ENCODE peak calls at places on chromosome X, in eight cellular contexts. T is WERI-Rb-1, U is fibroblast of villous mesenchyme, H is astrocyte, A is fibroblast of mammary gland, X is AG04450, J is astrocyte of the spinal cord, F is fibroblast of the aortic adventitia. V is an unnamed sample.

GRCh38 chrX:110442631-110443030 is 84.0 kb downstream of the RTL9 start:
- DNase-seq in X (no peak), H (peak), U (peak), J (peak), A (peak), F (peak), T (peak), V (peak)

GRCh38 chrX:38312436-38312835 is 14.9 kb downstream of the RPGR start:
- DNase-seq in F (peak), X (no peak), J (peak), U (peak), H (peak), A (peak), T (no peak), V (peak)

GRCh38 chrX:12949927-12950656 is 24.8 kb upstream of the TMSB4X start:
- DNase-seq in A (peak), U (peak), F (peak), J (peak), H (peak), X (peak), T (no peak), V (peak)

GRCh38 chrX:41922694-41923171 is 621 bp downstream of the CASK start:
- DNase-seq in T (peak), F (peak), U (peak), A (no peak), H (peak), X (no peak), J (no peak), V (peak)

GRCh38 chrX:12080265-12080664 is 58.0 kb upstream of the FRMPD4 start:
- DNase-seq in U (peak), F (peak), J (peak), A (peak), H (peak), X (peak), T (peak), V (peak)

GRCh38 chrX:137031517-137032377 is 2.0 kb downstream of the GPR101 start:
- DNase-seq in X (no peak), T (peak), H (peak), F (peak), A (peak), J (peak), U (peak), V (peak)

GRCh38 chrX:13780868-13781427 is 35.9 kb downstream of the GPM6B start:
- DNase-seq in X (no peak), H (no peak), U (no peak), A (no peak), J (no peak), F (no peak), T (no peak), V (no peak)

GRCh38 chrX:69104756-69105434 is 60.4 kb downstream of the PJA1 start:
- DNase-seq in A (no peak), U (no peak), T (no peak), F (no peak), H (no peak), X (no peak), J (no peak), V (no peak)

GRCh38 chrX:9091253-9091652 is 57.3 kb upstream of the FAM9B start:
- DNase-seq in X (no peak), J (no peak), U (no peak), H (no peak), A (no peak), T (no peak), F (no peak), V (no peak)

GRCh38 chrX:103831342-103831802 is 685 bp downstream of the RAB9B start:
- DNase-seq in X (no peak), J (peak), F (peak), T (no peak), A (no peak), U (no peak), H (no peak), V (peak)

GRCh38 chrX:64395568-64395929 is 297 bp upstream of the MTMR8 start:
- DNase-seq in X (no peak), H (no peak), U (no peak), F (no peak), A (no peak), J (no peak), T (no peak), V (no peak)

GRCh38 chrX:16137416-16138107 is 14.2 kb downstream of the GRPR start:
- DNase-seq in F (no peak), T (no peak), A (no peak), X (no peak), J (no peak), U (no peak), H (no peak), V (no peak)

GRCh38 chrX:134452591-134452990 is 7.4 kb upstream of the HPRT1 start:
- DNase-seq in U (no peak), X (no peak), A (no peak), H (no peak), T (no peak), J (no peak), F (no peak), V (no peak)

GRCh38 chrX:6852869-6853268 is 294.6 kb upstream of the STS start:
- DNase-seq in H (no peak), U (no peak), T (peak), A (no peak), J (no peak), F (no peak), X (no peak), V (no peak)

GRCh38 chrX:16665089-16665488 is 15.1 kb downstream of the S100G start:
- DNase-seq in H (peak), F (peak), T (no peak), X (no peak), J (peak), A (peak), U (peak), V (peak)

GRCh38 chrX:74536142-74537010 is 78.0 kb downstream of the RLIM start:
- DNase-seq in X (peak), U (peak), J (peak), H (peak), T (peak), F (peak), A (peak), V (peak)

GRCh38 chrX:41863343-41864203 is 59.8 kb downstream of the CASK start:
- DNase-seq in H (no peak), T (no peak), F (no peak), A (no peak), X (no peak), J (no peak), U (no peak), V (no peak)

GRCh38 chrX:16838202-16839066 is 31.7 kb downstream of the RBBP7 start:
- DNase-seq in J (peak), X (no peak), A (peak), F (peak), U (peak), H (peak), T (no peak), V (peak)

GRCh38 chrX:154827624-154828408 is 6.6 kb downstream of the SMIM9 start:
- DNase-seq in U (no peak), A (no peak), T (no peak), F (no peak), H (no peak), J (no peak), X (no peak), V (no peak)

GRCh38 chrX:17826609-17827496 is 34.2 kb downstream of the RAI2 start:
- DNase-seq in A (peak), T (no peak), J (peak), U (no peak), H (no peak), X (no peak), F (peak), V (no peak)

GRCh38 chrX:110743679-110744340 is 51.8 kb downstream of the CHRDL1 start:
- DNase-seq in A (peak), U (peak), H (no peak), J (no peak), T (no peak), X (no peak), F (peak), V (no peak)

GRCh38 chrX:122517781-122518180 is 666.3 kb upstream of the GRIA3 start:
- DNase-seq in F (no peak), H (peak), A (peak), X (no peak), T (no peak), J (peak), U (peak), V (no peak)

GRCh38 chrX:12497832-12498591 is 293.2 kb upstream of the PRPS2 start:
- DNase-seq in X (no peak), U (no peak), H (no peak), J (no peak), T (peak), F (no peak), A (no peak), V (no peak)

GRCh38 chrX:102845020-102845419 is 92.1 kb upstream of the RAB40AL start:
- DNase-seq in J (no peak), U (no peak), A (no peak), X (no peak), F (no peak), H (no peak), T (no peak), V (no peak)

GRCh38 chrX:11664211-11664888 is 1.4 kb downstream of the ARHGAP6 start:
- DNase-seq in F (no peak), H (peak), T (no peak), X (no peak), A (no peak), J (peak), U (peak), V (peak)

GRCh38 chrX:119758682-119759332 is 419 bp downstream of the SOWAHD start:
- DNase-seq in U (no peak), T (peak), H (no peak), A (no peak), J (no peak), F (no peak), X (no peak), V (no peak)

GRCh38 chrX:88604433-88605221 is 142.4 kb upstream of the CPXCR1 start:
- DNase-seq in U (no peak), A (no peak), X (no peak), T (no peak), J (peak), F (no peak), H (no peak), V (peak)

GRCh38 chrX:13092455-13092941 is 48.1 kb upstream of the FAM9C start:
- DNase-seq in T (no peak), X (no peak), J (no peak), A (no peak), U (no peak), F (no peak), H (no peak), V (no peak)

GRCh38 chrX:71296806-71297205 is 4.7 kb upstream of the ITGB1BP2 start:
- DNase-seq in H (no peak), J (no peak), T (no peak), X (no peak), A (no peak), U (no peak), F (no peak), V (no peak)

GRCh38 chrX:71302461-71303213 is 1.1 kb downstream of the ITGB1BP2 start:
- DNase-seq in U (no peak), F (peak), X (no peak), H (peak), A (no peak), J (no peak), T (no peak), V (peak)

GRCh38 chrX:71298119-71298518 is 3.4 kb upstream of the ITGB1BP2 start:
- DNase-seq in X (no peak), U (peak), A (no peak), J (no peak), T (no peak), F (no peak), H (no peak), V (peak)

GRCh38 chrX:71304561-71304960 is 3.0 kb downstream of the ITGB1BP2 start:
- DNase-seq in U (no peak), X (no peak), T (no peak), H (no peak), J (no peak), F (no peak), A (no peak), V (no peak)

DNA sequence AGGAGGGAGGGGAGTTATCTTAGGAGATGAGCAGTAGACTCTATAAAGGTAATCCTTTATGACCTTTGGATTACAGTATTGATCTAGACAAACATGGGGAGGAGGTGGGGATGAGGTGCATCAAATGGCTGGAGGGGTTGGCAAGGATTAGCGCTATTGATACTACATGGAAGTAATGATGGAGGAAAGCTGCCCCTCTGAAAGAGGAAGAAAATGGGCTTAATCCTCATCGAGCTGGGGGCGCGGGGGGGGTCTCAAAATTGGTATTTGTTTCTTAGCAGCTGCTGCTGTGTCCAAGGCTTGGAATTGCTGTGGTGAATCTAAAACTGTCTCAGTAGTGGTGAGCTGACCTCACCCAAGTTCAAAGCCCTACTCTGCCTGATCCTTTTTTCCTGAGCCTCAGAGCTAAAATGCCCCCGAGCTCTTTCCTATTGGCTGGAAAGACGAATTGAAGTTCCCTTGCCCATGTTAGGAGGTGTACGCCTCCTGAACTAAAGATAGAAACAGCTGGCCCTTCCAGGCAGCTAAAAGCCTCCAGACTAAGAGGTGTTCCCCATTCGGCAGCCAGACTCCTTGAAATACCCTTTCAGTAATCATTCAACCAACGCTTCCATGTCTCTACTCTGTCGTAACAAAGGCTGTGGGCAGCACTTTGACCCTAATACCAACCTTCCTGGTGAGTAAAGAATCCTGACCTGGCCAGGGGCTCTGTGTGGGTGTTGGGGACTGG is at the start of gene ITGB1BP2:
- DNase-seq in T (peak), U (peak), X (no peak), J (no peak), A (peak), F (peak), H (peak), V (peak)
- H3K4me3 ChIP-seq in T (no peak), U (no peak), X (no peak), J (no peak), A (no peak), F (no peak), H (no peak), V (no peak)

GRCh38 chrX:121336831-121337421 is 289.5 kb downstream of the GLUD2 start:
- DNase-seq in U (no peak), X (no peak), J (no peak), A (no peak), H (no peak), F (no peak), T (no peak), V (no peak)

GRCh38 chrX:121333942-121334341 is 286.5 kb downstream of the GLUD2 start:
- DNase-seq in T (no peak), J (no peak), X (no peak), A (peak), F (no peak), H (no peak), U (no peak), V (no peak)
- TF ChIP-seq CTCF in T (peak), J (no peak), X (no peak), A (no peak), F (no peak), H (no peak), U (no peak), V (no peak)

GRCh38 chrX:545488-545887 is 85.1 kb upstream of the SHOX start:
- DNase-seq in A (peak), X (no peak), J (no peak), H (no peak), F (no peak), U (peak), T (no peak), V (no peak)
- H3K4me3 ChIP-seq in A (no peak), X (no peak), J (no peak), H (no peak), F (no peak), U (no peak), T (no peak), V (no peak)

GRCh38 chrX:139862208-139862607 is 70.6 kb downstream of the ATP11C start:
- DNase-seq in H (no peak), X (no peak), F (no peak), T (no peak), A (no peak), J (no peak), U (no peak), V (no peak)
- TF ChIP-seq CTCF in H (no peak), X (no peak), F (no peak), T (peak), A (no peak), J (peak), U (no peak), V (no peak)

DNA sequence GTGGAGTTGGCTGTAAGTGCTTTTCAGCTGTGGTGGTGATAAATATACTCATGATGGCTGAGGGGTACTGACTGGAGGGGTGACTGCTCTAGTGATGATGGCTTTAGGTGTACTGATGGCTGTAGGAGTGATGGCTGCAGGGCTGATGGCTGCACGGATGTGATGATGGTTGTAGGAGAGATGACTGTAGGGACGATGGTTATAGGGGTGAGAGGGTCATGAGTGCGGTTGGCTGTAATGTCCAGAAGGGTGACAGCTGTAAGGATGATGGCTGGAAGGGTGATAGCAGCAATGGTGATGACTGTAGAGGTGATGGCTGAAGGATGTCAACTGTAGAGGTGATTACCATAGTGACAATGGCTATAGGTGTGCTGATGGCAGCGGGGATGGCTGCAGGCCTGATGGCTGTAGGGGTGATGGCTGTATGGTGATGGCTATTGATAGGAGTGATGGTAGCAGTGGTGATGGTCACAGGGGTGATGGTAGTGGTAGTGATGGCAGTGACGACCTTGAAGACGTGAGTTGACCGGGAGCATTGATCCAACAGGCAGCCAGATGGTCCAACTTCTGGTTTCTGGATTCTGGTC is 570 bp upstream of the SASH3 start:
- DNase-seq in U (no peak), J (no peak), T (no peak), H (no peak), F (no peak), X (no peak), A (no peak), V (no peak)
- H3K4me3 ChIP-seq in U (no peak), J (no peak), T (no peak), H (no peak), F (no peak), X (no peak), A (no peak), V (no peak)

GRCh38 chrX:2548731-2549423 is 48.1 kb upstream of the DHRSX start:
- DNase-seq in T (no peak), X (no peak), A (no peak), F (no peak), U (no peak), H (no peak), J (no peak), V (no peak)
- TF ChIP-seq CTCF in T (no peak), X (no peak), A (no peak), F (no peak), U (no peak), H (no peak), J (no peak), V (no peak)

DNA sequence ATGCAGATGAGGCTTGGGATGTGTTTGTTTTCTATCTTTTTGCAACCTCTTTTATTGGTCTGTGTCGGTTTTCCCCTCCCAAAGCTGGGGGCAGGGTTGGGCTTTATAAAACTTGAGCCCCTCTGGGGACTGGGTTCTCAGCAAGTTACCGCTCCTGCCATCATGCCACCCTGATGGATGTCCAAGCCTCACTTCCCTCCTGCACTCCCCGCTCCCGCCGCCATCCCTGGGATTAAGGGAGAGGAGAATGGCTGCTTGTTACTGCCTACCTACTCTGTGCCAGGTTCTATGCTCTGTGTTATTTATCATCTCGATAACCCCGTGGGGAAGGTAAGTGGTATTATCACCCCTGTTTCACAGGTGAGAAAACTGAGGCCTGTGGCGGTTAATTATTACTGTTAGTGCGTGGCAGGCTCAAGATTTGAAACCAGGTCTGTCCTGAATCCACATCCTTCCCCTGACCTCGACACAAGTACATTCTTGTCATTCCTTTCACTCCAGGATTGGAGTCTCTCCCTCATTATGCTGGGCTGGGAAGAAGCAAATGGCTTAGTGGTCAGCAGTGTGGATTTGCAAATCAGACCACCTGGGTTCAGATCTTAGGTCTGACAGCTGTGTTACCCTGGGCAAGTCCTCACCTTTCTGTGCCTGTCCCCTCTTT is 4.5 kb downstream of the UBA1 start:
- DNase-seq in J (peak), F (peak), A (no peak), X (no peak), U (no peak), H (peak), T (no peak), V (peak)
- H3K4me3 ChIP-seq in J (no peak), F (peak), A (no peak), X (no peak), U (no peak), H (no peak), T (no peak), V (no peak)

GRCh38 chrX:46681849-46682248 is 77.1 kb downstream of the SLC9A7 start:
- DNase-seq in T (no peak), H (peak), J (no peak), A (peak), F (no peak), U (peak), X (no peak), V (no peak)
- TF ChIP-seq CTCF in T (no peak), H (no peak), J (no peak), A (no peak), F (no peak), U (no peak), X (no peak), V (no peak)

DNA sequence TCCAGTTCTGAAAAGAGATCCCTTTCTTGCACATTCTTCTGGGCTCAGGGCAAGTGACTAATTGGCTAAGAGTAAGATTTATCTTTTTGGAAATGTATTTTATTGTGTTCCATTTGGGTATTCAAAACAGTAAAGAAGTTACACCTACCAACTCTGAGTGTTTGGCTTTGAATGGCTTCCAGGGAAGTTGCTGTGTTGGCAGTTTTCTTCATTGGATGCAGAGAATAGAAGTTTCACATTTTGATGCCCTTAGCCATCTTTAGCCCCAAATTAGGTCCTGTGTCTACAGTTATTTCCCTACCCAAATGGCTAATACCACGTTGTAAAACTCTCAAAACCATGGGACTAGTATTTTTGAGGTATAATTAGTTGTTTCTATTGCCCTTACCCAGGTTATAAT is 29.7 kb upstream of the MORC4 start:
- DNase-seq in H (no peak), X (no peak), A (no peak), T (no peak), J (no peak), F (no peak), U (no peak), V (no peak)
- H3K4me3 ChIP-seq in H (no peak), X (no peak), A (no peak), T (no peak), J (no peak), F (no peak), U (no peak), V (no peak)